ENCODE peak calls at places on chromosomes 2 and 18, in ten cellular contexts. A, B, Y, X, S, U, G, I, E and T are unnamed samples.

GRCh38 chr2:60350791-60351190 is 202.7 kb downstream of the BCL11A start:
- DNase-seq in A (peak), B (no peak), Y (no peak), X (no peak), S (no peak), U (no peak), G (no peak), I (no peak), E (no peak), T (no peak)

GRCh38 chr18:50307738-50308470 is 20.4 kb upstream of the CXXC1 start:
- DNase-seq in A (peak), B (peak), Y (peak), X (peak), S (peak), U (peak), G (peak), I (peak), E (peak), T (peak)

GRCh38 chr18:10376735-10377134 is 77.7 kb upstream of the APCDD1 start:
- DNase-seq in A (no peak), B (no peak), Y (no peak), X (no peak), S (no peak), U (no peak), G (no peak), I (no peak), E (no peak), T (no peak)

GRCh38 chr18:33706391-33706790 is 128.4 kb downstream of the ASXL3 start:
- DNase-seq in A (no peak), B (no peak), Y (no peak), X (no peak), S (no peak), U (no peak), G (no peak), I (no peak), E (no peak), T (no peak)

GRCh38 chr2:96687711-96688640 is 45.4 kb downstream of the FER1L5 start:
- DNase-seq in A (no peak), B (no peak), Y (no peak), X (no peak), S (no peak), U (no peak), G (no peak), I (no peak), E (no peak), T (no peak)

GRCh38 chr18:7177131-7177744 is 53.7 kb upstream of the LRRC30 start:
- DNase-seq in A (peak), B (peak), Y (peak), X (no peak), S (peak), U (no peak), G (peak), I (peak), E (peak), T (peak)

GRCh38 chr2:208373460-208374089 is 33.0 kb upstream of the PTH2R start:
- DNase-seq in A (no peak), B (peak), Y (peak), X (no peak), S (peak), U (no peak), G (peak), I (peak), E (peak), T (peak)

GRCh38 chr2:150404147-150404546 is 83.3 kb downstream of the RND3 start:
- DNase-seq in A (no peak), B (no peak), Y (no peak), X (no peak), S (no peak), U (no peak), G (no peak), I (no peak), E (no peak), T (no peak)